ENCODE peak calls at places on chromosomes 4 and X, in four cellular contexts. J is Karpas-422, Z is left lung, T is fibroblast of lung. E is an unnamed sample. For H3K27me3, the result is how much of the 10 kb centered on the place peaks cover.

GRCh38 chr4:155342142-155342541 is 34.6 kb downstream of the MAP9 start:
- DNase-seq in J (no peak), Z (no peak), T (peak), E (no peak)

GRCh38 chr4:101315041-101315440 is 32.3 kb downstream of the PPP3CA start:
- DNase-seq in J (no peak), Z (no peak), T (no peak), E (no peak)

GRCh38 chr4:36551697-36552214 is 270.3 kb downstream of the DTHD1 start:
- DNase-seq in J (no peak), Z (no peak), T (no peak), E (no peak)

GRCh38 chrX:41981481-41982013 is 58.2 kb upstream of the CASK start:
- DNase-seq in J (no peak), Z (no peak), T (no peak), E (no peak)

GRCh38 chr4:39233783-39234182 is 51.5 kb downstream of the WDR19 start:
- DNase-seq in J (no peak), Z (no peak), T (no peak), E (no peak)

GRCh38 chr4:41505161-41505653 is 32.8 kb upstream of the LIMCH1 start:
- DNase-seq in J (no peak), Z (peak), T (peak), E (no peak)

GRCh38 chrX:37454537-37455285 is 105.5 kb downstream of the PRRG1 start:
- DNase-seq in J (no peak), Z (no peak), T (no peak), E (no peak)

GRCh38 chr4:121246698-121247097 is 82.6 kb upstream of the TNIP3 start:
- DNase-seq in J (no peak), Z (no peak), T (no peak), E (no peak)

GRCh38 chr4:76883147-76883546 is 14.8 kb downstream of the SOWAHB start:
- DNase-seq in J (no peak), Z (no peak), T (peak), E (peak)

GRCh38 chr4:74598611-74599325 is 153.8 kb downstream of the AREG start:
- DNase-seq in J (no peak), Z (no peak), T (peak), E (no peak)

DNA sequence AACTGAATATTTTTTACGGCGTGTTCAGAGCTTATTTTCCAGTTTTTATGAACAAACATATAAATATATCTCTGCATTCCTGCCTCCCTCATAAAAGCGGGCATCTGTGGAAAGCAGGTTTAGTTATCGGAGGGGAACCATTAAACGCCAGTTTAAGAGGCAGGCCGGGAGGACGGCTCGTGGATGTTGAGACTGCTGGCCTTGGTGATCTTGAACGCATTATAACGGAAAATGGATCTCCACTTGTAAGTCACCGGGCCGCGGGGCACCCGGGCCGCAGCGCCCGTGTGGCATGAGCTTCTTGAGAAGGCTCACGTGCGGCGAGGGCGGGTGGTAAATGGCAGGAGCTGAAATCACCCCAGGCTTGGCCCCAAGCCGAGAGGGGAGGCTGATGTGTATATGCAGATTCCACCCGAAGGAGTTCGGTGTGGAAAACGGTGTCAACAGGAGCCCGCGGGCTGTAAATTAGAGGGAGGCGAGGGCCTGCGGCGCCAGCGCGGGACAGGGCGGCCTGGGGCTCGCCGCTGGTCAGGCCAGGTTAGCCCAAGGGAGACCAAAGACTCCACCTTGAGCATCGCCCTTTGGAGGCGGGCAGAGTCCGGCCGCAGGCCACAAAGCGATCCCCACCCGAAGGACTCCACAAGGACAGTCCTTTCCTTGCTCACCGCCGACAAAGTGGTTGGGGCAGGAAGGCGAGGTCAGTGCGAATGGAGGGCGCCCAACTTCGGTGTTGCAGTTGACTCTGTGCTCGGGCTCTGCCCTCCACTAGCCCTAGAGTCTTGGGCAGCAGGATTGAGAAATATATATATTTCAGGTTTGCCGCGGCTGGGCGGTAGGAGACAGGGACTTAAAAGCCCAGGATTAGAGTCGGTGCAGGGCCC is 1.3 kb upstream of the HAND2 start:
- DNase-seq in J (no peak), Z (peak), T (no peak), E (no peak)
- H3K27me3 ChIP-seq in J (under half), Z (half or more), T (half or more), E (half or more)

DNA sequence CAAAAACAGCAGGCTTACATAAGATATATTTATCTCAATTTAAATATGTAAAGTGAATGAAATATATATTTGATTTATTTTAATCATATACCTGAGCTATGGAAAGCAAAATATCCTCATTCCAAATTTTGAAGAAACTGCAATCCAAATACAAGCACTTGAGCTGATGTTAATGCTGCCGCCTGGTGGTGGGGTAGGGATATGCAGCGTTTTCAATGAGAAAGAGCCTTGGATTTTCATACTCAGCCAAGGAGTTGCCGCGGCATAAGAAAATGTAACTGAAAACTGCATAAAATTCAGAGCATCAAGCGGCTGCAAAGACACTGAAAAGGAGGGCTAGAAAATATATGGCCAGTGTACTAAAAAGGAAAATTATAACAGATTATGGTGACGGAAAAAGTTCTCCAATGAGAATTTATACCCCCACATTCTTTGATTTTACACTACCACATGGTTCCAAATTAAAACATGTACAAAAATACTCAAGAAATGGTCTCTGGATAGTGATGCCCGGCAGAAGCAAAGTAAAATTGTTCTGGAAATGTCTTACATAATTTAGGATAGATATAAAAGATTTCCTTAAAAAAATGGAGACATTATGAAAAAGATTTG is 660.3 kb upstream of the PITX2 start:
- DNase-seq in J (peak), Z (peak), T (peak), E (peak)
- H3K27me3 ChIP-seq in J (under half), Z (under half), T (under half), E (under half)

GRCh38 chr4:1598206-1598605 is 85.9 kb downstream of the FAM53A start:
- DNase-seq in J (no peak), Z (peak), T (no peak), E (no peak)
- H3K27me3 ChIP-seq in J (under half), Z (half or more), T (under half), E (under half)

GRCh38 chr4:183195534-183195933 is 96.5 kb downstream of the WWC2 start:
- DNase-seq in J (no peak), Z (no peak), T (no peak), E (no peak)
- H3K27me3 ChIP-seq in J (under half), Z (under half), T (under half), E (under half)

DNA sequence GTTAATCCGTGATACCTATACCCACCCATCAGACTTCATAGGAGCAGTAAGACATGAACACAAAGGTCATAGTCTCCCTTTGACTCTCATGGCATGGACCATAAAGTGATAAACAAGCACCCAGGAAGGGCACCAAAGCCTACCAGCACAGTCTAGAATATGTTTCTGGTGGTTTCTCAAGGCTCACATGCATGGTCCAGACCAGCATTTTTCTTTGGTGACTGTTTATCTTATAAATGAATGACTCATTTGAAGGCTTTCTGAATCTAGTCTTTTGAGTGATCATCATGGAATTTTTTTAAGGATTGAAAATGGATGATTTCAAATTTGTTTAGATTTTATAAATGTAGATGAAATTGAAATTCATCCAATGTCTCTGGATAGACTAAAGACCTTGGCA is 32.0 kb upstream of the AMELX start:
- DNase-seq in J (no peak), Z (no peak), T (peak), E (peak)
- H3K27me3 ChIP-seq in J (under half), Z (under half), T (under half), E (under half)

GRCh38 chrX:83511208-83511607 is 3.1 kb downstream of the POU3F4 start:
- DNase-seq in J (no peak), Z (no peak), T (no peak), E (no peak)

GRCh38 chrX:83508526-83509245 is 596 bp downstream of the POU3F4 start:
- DNase-seq in J (no peak), Z (peak), T (no peak), E (no peak)

GRCh38 chrX:83510466-83511181 is 2.5 kb downstream of the POU3F4 start:
- DNase-seq in J (no peak), Z (peak), T (no peak), E (no peak)

GRCh38 chrX:83508006-83508405 is at the start of gene POU3F4:
- DNase-seq in J (no peak), Z (no peak), T (no peak), E (no peak)

DNA sequence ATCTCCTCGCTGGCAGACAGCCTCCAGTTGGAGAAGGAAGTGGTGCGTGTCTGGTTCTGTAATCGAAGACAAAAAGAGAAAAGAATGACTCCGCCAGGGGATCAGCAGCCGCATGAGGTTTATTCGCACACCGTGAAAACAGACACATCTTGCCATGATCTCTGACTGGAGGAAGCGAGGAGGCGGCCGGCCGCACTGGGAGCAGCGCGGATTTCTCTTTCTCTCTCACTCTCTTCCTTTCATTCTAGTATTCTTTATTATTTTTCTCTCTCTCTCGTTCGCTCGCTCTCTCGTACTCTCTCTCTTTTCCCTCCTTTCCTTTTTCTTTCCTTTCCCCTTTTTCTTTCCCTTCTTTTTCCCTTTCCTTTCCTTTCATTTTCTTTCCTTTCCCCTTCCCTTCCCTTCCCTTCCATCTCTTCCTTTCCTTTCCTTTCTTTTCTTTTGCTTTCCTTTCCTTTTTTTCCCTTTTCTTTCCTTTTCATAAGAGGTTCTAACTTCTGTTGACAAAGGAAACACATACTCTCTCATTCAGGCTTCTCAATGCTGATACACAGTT is 1.2 kb downstream of the POU3F4 start:
- DNase-seq in J (no peak), Z (no peak), T (no peak), E (no peak)
- H3K27me3 ChIP-seq in J (under half), Z (half or more), T (under half), E (under half)

GRCh38 chr4:182448281-182449151 is 205.3 kb downstream of the TENM3 start:
- DNase-seq in J (no peak), Z (peak), T (peak), E (peak)

GRCh38 chr4:182449186-182449880 is 206.1 kb downstream of the TENM3 start:
- DNase-seq in J (no peak), Z (no peak), T (peak), E (peak)

GRCh38 chr4:182449960-182450359 is 206.8 kb downstream of the TENM3 start:
- DNase-seq in J (no peak), Z (no peak), T (peak), E (peak)

GRCh38 chr4:182443070-182443469 is 199.9 kb downstream of the TENM3 start:
- DNase-seq in J (no peak), Z (no peak), T (no peak), E (no peak)

GRCh38 chr4:182447938-182448280 is 204.7 kb downstream of the TENM3 start:
- DNase-seq in J (no peak), Z (no peak), T (peak), E (no peak)
- H3K27me3 ChIP-seq in J (under half), Z (half or more), T (under half), E (under half)

DNA sequence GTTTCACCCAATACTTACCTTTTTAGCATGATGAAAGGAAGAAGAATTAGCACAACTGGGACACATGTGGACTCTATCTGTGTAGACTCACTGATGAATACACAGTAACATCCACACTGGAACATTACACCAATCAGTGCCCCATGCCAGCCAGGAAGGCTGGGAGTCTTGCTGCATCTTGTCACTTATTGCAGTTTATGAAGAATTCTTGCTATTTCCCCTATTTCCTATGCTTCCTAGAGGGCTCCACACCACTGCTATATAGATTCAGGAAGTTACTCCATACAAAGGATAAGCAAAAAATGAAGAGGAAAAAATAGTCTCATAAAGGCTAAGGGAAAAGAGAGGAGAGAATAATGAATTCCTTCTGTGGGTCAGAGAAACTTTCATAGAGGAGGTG is 201.0 kb downstream of the CAMK2D start:
- DNase-seq in J (no peak), Z (no peak), T (peak), E (no peak)
- H3K27me3 ChIP-seq in J (under half), Z (under half), T (under half), E (under half)

GRCh38 chrX:96907888-96908287 is 24.2 kb downstream of the RPA4 start:
- DNase-seq in J (no peak), Z (no peak), T (no peak), E (no peak)
- H3K27me3 ChIP-seq in J (under half), Z (under half), T (under half), E (under half)

DNA sequence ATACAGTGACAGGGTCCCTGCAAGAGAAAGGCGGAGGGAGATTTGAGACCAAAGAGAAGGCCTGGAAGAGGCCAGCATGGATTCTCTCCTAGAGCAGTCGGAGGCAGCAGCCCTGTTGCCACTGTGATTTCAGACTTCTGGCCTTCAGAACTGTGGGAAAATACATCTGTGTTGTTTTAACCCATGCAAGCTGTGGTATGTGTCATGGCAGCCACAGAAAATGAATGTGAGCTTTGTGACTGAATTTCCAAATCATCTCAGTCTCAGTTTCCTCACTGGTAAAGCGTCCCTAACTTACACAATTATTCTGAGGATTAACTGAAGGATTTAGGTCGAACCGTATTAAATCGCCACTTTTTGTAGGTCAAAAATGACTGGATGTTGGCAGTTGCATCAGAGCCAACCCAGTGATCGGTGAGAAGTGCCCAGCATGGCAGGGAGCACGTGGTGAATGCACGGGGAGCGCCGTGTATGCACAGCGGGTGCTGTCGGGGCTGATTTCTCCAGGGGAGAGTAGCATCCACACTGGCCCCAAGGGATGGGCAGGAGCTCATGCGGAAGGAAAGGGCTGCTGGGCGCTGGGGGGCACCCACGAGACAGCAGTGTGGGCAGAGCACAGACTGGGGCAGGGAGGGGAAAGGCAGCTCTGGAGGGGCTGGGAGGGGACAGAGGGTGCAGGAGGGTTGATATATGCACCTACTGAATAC is 23.8 kb upstream of the NSG1 start:
- DNase-seq in J (peak), Z (no peak), T (no peak), E (no peak)
- H3K27me3 ChIP-seq in J (under half), Z (under half), T (under half), E (under half)